ENCODE peak calls at places on chromosomes 7 and 10, in seven cellular contexts. Q is bronchial epithelial cell, V is cardiac fibroblast, P is activated B cell treated with CpG ODN at 0.5 μM for 24 hours, U is fibroblast of lung, I is retinal pigment epithelial cell, W is lower lobe of right lung. N is an unnamed sample.

GRCh38 chr7:128194533-128195282 is 46.4 kb upstream of the LEP start:
- DNase-seq in Q (peak), V (no peak), P (no peak), U (no peak), I (no peak), W (no peak), N (no peak)

GRCh38 chr10:33099748-33100147 is 141.7 kb upstream of the ITGB1 start:
- DNase-seq in Q (no peak), V (no peak), P (no peak), U (peak), I (no peak), W (no peak), N (peak)

GRCh38 chr10:63711361-63711760 is 190.2 kb downstream of the REEP3 start:
- DNase-seq in Q (peak), V (peak), P (no peak), U (peak), I (peak), W (no peak), N (peak)

GRCh38 chr7:27098493-27099223 is 2.9 kb upstream of the HOXA1 start:
- DNase-seq in Q (no peak), V (no peak), P (no peak), U (peak), I (no peak), W (no peak), N (peak)

GRCh38 chr10:78742730-78743615 is 325.8 kb upstream of the ZMIZ1 start:
- DNase-seq in Q (no peak), V (peak), P (no peak), U (no peak), I (no peak), W (no peak), N (peak)

GRCh38 chr10:94361161-94361794 is 1.5 kb downstream of the NOC3L start:
- DNase-seq in Q (peak), V (peak), P (no peak), U (peak), I (no peak), W (no peak), N (peak)

GRCh38 chr10:46001187-46001756 is 29.0 kb downstream of the TIMM23 start:
- DNase-seq in Q (no peak), V (no peak), P (no peak), U (no peak), I (peak), W (no peak), N (no peak)

GRCh38 chr10:15591937-15592336 is 127.8 kb downstream of the ITGA8 start:
- DNase-seq in Q (no peak), V (no peak), P (no peak), U (no peak), I (no peak), W (no peak), N (no peak)

GRCh38 chr10:110676016-110676415 is 31.9 kb downstream of the RBM20 start:
- DNase-seq in Q (no peak), V (peak), P (no peak), U (no peak), I (no peak), W (no peak), N (no peak)

GRCh38 chr7:140702774-140703173 is 6.3 kb downstream of the NDUFB2 start:
- DNase-seq in Q (no peak), V (no peak), P (no peak), U (peak), I (no peak), W (no peak), N (no peak)

GRCh38 chr10:20363666-20364065 is 533.4 kb downstream of the NEBL start:
- DNase-seq in Q (no peak), V (no peak), P (no peak), U (no peak), I (peak), W (no peak), N (no peak)

GRCh38 chr7:5767066-5767465 is 14.4 kb downstream of the RNF216 start:
- DNase-seq in Q (no peak), V (no peak), P (no peak), U (no peak), I (no peak), W (no peak), N (peak)

GRCh38 chr10:49539320-49539885 is 482 bp upstream of the ERCC6 start:
- DNase-seq in Q (peak), V (peak), P (no peak), U (peak), I (no peak), W (peak), N (peak)

GRCh38 chr7:149255174-149255573 is 6.8 kb upstream of the ZNF783 start:
- DNase-seq in Q (no peak), V (no peak), P (no peak), U (no peak), I (no peak), W (no peak), N (no peak)

GRCh38 chr10:36634916-36635315 is 490.5 kb upstream of the ANKRD30A start:
- DNase-seq in Q (no peak), V (peak), P (no peak), U (peak), I (no peak), W (no peak), N (peak)

DNA sequence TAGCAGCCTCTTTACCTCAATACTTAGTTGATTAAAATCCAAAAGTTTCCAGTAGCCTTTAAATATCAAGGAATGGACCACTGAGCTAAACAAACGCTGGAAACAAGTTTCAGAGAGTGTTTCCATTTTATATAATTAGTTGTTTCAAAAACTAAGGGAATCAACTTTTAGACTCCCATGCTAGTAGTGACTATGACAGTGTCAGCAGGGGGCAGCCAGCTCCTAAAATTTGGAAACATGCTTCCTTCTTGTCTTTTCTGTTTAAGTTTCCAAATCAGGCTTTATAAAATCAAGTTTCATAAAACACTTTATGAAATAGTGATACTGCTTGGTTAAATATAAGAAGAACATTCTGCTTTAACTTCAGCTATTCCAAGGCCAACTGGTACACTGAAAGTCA is 138.2 kb upstream of the TMEM229A start:
- DNase-seq in Q (peak), V (peak), P (no peak), U (no peak), I (no peak), W (no peak), N (no peak)
- TF ChIP-seq CTCF in Q (peak), V (no peak), P (no peak), U (peak), I (peak), W (no peak), N (no peak)

GRCh38 chr7:157359581-157359980 is 22.8 kb downstream of the DNAJB6 start:
- DNase-seq in Q (no peak), V (no peak), P (no peak), U (no peak), I (no peak), W (no peak), N (no peak)

GRCh38 chr7:157358753-157359096 is 21.9 kb downstream of the DNAJB6 start:
- DNase-seq in Q (no peak), V (no peak), P (no peak), U (no peak), I (no peak), W (no peak), N (no peak)

GRCh38 chr7:157361537-157361936 is 24.7 kb downstream of the DNAJB6 start:
- DNase-seq in Q (no peak), V (no peak), P (no peak), U (no peak), I (no peak), W (no peak), N (no peak)

GRCh38 chr7:157362729-157363128 is 25.9 kb downstream of the DNAJB6 start:
- DNase-seq in Q (no peak), V (no peak), P (no peak), U (no peak), I (no peak), W (no peak), N (no peak)

DNA sequence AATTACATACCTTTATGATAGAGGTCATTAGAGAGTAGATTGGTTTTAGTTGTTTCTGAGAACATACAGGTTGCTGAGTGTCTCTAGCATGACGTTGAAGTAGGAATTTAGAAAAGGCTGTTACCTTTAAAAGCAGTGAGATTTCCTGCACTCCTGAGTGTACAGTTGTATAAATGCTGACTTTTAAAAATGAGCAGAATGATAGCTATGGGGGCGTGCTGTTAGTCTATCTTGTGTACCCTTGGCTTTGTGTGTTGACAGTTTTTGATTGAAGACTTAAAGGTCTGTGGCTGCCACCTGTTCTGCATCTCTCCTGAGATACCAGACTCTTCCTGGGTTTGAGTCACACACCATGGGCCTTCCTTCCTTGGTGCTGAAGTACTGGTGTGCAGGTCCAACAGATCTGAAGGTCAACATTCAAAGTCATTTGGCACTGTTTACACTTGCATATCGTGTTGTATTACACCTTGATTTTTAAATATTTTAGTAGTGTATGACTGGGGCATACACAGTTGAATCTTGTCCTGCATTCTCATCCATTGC is 23.8 kb downstream of the DNAJB6 start:
- DNase-seq in Q (no peak), V (no peak), P (no peak), U (no peak), I (no peak), W (no peak), N (no peak)
- TF ChIP-seq CTCF in Q (no peak), V (no peak), P (no peak), U (no peak), I (no peak), W (no peak), N (no peak)

GRCh38 chr7:112341464-112341863 is 108.8 kb upstream of the IFRD1 start:
- DNase-seq in Q (no peak), V (no peak), P (no peak), U (no peak), I (no peak), W (no peak), N (no peak)
- TF ChIP-seq CTCF in Q (no peak), V (no peak), P (no peak), U (no peak), I (no peak), W (no peak), N (no peak)

GRCh38 chr10:59229451-59229850 is 53.0 kb downstream of the PHYHIPL start:
- DNase-seq in Q (no peak), V (no peak), P (no peak), U (no peak), I (no peak), W (no peak), N (peak)

GRCh38 chr10:59236064-59236697 is 59.7 kb downstream of the PHYHIPL start:
- DNase-seq in Q (no peak), V (no peak), P (no peak), U (no peak), I (no peak), W (no peak), N (no peak)

GRCh38 chr10:59237775-59238174 is 61.3 kb downstream of the PHYHIPL start:
- DNase-seq in Q (no peak), V (no peak), P (no peak), U (no peak), I (no peak), W (no peak), N (no peak)

GRCh38 chr10:59234194-59234593 is 57.8 kb downstream of the PHYHIPL start:
- DNase-seq in Q (no peak), V (no peak), P (no peak), U (peak), I (no peak), W (no peak), N (peak)

DNA sequence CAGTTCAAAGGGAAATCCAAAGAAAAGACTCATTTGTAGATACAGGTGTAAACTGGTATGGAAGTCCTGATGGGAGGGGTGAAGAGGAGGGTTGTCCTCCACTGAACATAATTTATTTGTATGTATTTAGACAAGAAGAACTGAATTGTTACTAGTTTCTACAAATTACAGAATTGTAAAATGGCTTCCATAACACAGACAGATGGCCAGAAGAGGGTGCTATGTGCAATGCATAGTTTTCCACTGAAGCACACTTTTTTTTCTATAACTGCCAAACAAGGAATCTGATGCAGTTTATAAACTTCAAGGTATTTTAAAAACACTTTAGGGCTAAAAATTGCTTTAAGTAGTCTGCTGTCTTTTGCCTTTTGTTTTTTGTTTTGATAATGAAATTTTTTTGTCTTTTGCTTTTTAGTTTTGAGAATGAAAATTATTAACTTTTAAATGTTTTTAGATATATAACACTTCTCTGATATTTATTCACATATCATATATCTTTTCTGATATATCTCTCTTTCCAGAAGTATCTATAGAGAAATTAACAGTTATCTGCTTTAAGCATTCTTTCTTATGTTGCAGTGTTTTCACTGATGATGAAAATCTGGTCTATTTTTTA is 58.5 kb downstream of the PHYHIPL start:
- DNase-seq in Q (peak), V (peak), P (no peak), U (peak), I (no peak), W (no peak), N (peak)
- TF ChIP-seq CTCF in Q (peak), V (peak), P (no peak), U (peak), I (peak), W (peak), N (peak)

DNA sequence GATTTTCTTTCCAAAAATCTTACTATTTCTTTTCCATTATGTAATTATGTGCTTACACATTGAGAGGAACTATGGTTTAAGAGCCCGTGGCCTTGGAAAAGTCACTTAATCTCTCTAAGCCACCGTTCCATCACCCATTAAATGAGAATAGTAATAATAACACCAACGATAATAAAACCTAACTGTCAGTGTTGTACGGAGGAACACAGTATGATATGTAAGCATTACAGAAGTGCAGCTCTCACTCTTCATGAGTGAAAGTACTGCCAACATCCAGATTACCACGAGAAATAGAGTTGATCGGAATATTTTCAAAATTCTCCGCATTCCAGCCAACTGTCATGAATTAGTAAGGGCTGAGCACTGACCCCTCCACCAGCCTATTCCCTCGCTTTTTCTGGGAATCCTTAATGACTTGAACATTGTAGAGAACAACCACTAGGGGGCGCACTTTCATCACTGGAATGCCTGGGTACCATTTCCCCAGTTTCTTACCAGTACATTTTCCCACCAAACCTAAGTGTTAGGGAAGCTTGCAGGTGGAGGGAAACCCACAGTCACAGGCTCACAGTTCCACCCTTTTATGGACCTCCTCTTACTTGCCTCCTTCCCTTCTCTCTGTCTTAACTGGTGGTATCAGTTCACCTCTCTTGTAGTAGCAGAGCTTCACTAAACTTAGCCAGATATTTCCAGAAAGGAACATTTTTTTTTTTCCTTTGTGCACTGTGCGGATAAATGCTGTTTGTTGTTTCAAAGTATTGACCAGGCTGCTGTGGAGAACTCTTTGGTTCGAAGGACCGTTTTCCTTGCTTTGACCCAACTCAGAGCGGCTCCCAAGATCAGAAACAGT is 27.8 kb downstream of the NKX2-3 start:
- DNase-seq in Q (peak), V (peak), P (no peak), U (peak), I (peak), W (no peak), N (peak)
- TF ChIP-seq CTCF in Q (peak), V (peak), P (peak), U (peak), I (peak), W (peak), N (peak)

GRCh38 chr10:101067356-101068083 is 5.7 kb downstream of the KAZALD1 start:
- DNase-seq in Q (peak), V (peak), P (peak), U (peak), I (no peak), W (peak), N (peak)
- TF ChIP-seq CTCF in Q (peak), V (peak), P (peak), U (peak), I (peak), W (peak), N (peak)